ENCODE peak calls at places on chromosome 7, in ten cellular contexts. One of them, this sample, is unnamed.

GRCh38 chr7:2523461-2523905 is 3.9 kb downstream of the LFNG start:
- DNase-seq in NCI-H1105 treated with DMSO at 0.1 percent for 48 hours: peak; percentile 86
- DNase-seq in smooth muscle cell of the brain vasculature: no peak
- DNase-seq in endodermal cell: peak; percentile 82
- DNase-seq in cardiac muscle cell: no peak
- DNase-seq in stromal cell of bone marrow: no peak
- DNase-seq in HuH-7.5: no peak
- DNase-seq in foreskin keratinocyte: peak; percentile 82
- DNase-seq in glomerular endothelial cell: no peak
- DNase-seq in NCI-H2171 treated with DMSO at 0.1 percent for 48 hours: peak; percentile 73
- DNase-seq in this sample: no peak

GRCh38 chr7:41731486-41732278 is 28.8 kb upstream of the INHBA start:
- DNase-seq in NCI-H1105 treated with DMSO at 0.1 percent for 48 hours: no peak
- DNase-seq in smooth muscle cell of the brain vasculature: no peak
- DNase-seq in endodermal cell: no peak
- DNase-seq in cardiac muscle cell: no peak
- DNase-seq in stromal cell of bone marrow: no peak
- DNase-seq in HuH-7.5: no peak
- DNase-seq in foreskin keratinocyte: no peak
- DNase-seq in glomerular endothelial cell: no peak
- DNase-seq in NCI-H2171 treated with DMSO at 0.1 percent for 48 hours: no peak
- DNase-seq in this sample: no peak

GRCh38 chr7:120256719-120257118 is 16.3 kb upstream of the KCND2 start:
- DNase-seq in NCI-H1105 treated with DMSO at 0.1 percent for 48 hours: no peak
- DNase-seq in smooth muscle cell of the brain vasculature: no peak
- DNase-seq in endodermal cell: no peak
- DNase-seq in cardiac muscle cell: no peak
- DNase-seq in stromal cell of bone marrow: no peak
- DNase-seq in HuH-7.5: no peak
- DNase-seq in foreskin keratinocyte: no peak
- DNase-seq in glomerular endothelial cell: no peak
- DNase-seq in NCI-H2171 treated with DMSO at 0.1 percent for 48 hours: no peak
- DNase-seq in this sample: no peak

GRCh38 chr7:19139706-19140327 is 5.4 kb downstream of the FERD3L start:
- DNase-seq in NCI-H1105 treated with DMSO at 0.1 percent for 48 hours: no peak
- DNase-seq in smooth muscle cell of the brain vasculature: no peak
- DNase-seq in endodermal cell: no peak
- DNase-seq in cardiac muscle cell: no peak
- DNase-seq in stromal cell of bone marrow: no peak
- DNase-seq in HuH-7.5: no peak
- DNase-seq in foreskin keratinocyte: no peak
- DNase-seq in glomerular endothelial cell: no peak
- DNase-seq in NCI-H2171 treated with DMSO at 0.1 percent for 48 hours: no peak
- DNase-seq in this sample: no peak

GRCh38 chr7:2002561-2003450 is 229.9 kb downstream of the MAD1L1 start:
- DNase-seq in NCI-H1105 treated with DMSO at 0.1 percent for 48 hours: no peak
- DNase-seq in smooth muscle cell of the brain vasculature: no peak
- DNase-seq in endodermal cell: peak; percentile 43
- DNase-seq in cardiac muscle cell: no peak
- DNase-seq in stromal cell of bone marrow: no peak
- DNase-seq in HuH-7.5: no peak
- DNase-seq in foreskin keratinocyte: no peak
- DNase-seq in glomerular endothelial cell: no peak
- DNase-seq in NCI-H2171 treated with DMSO at 0.1 percent for 48 hours: no peak
- DNase-seq in this sample: no peak

GRCh38 chr7:70615066-70615465 is 516.9 kb upstream of the GALNT17 start:
- DNase-seq in NCI-H1105 treated with DMSO at 0.1 percent for 48 hours: no peak
- DNase-seq in smooth muscle cell of the brain vasculature: no peak
- DNase-seq in endodermal cell: peak; percentile 39
- DNase-seq in cardiac muscle cell: no peak
- DNase-seq in stromal cell of bone marrow: no peak
- DNase-seq in HuH-7.5: no peak
- DNase-seq in foreskin keratinocyte: no peak
- DNase-seq in glomerular endothelial cell: no peak
- DNase-seq in NCI-H2171 treated with DMSO at 0.1 percent for 48 hours: no peak
- DNase-seq in this sample: no peak

GRCh38 chr7:110204527-110204926 is 886.4 kb upstream of the LRRN3 start:
- DNase-seq in NCI-H1105 treated with DMSO at 0.1 percent for 48 hours: no peak
- DNase-seq in smooth muscle cell of the brain vasculature: no peak
- DNase-seq in endodermal cell: peak; percentile 76
- DNase-seq in cardiac muscle cell: no peak
- DNase-seq in stromal cell of bone marrow: no peak
- DNase-seq in HuH-7.5: peak; percentile 13
- DNase-seq in foreskin keratinocyte: no peak
- DNase-seq in glomerular endothelial cell: no peak
- DNase-seq in NCI-H2171 treated with DMSO at 0.1 percent for 48 hours: no peak
- DNase-seq in this sample: no peak

GRCh38 chr7:133575726-133576125 is 322.8 kb downstream of the EXOC4 start:
- DNase-seq in NCI-H1105 treated with DMSO at 0.1 percent for 48 hours: no peak
- DNase-seq in smooth muscle cell of the brain vasculature: no peak
- DNase-seq in endodermal cell: no peak
- DNase-seq in cardiac muscle cell: no peak
- DNase-seq in stromal cell of bone marrow: no peak
- DNase-seq in HuH-7.5: no peak
- DNase-seq in foreskin keratinocyte: no peak
- DNase-seq in glomerular endothelial cell: no peak
- DNase-seq in NCI-H2171 treated with DMSO at 0.1 percent for 48 hours: peak; percentile 87
- DNase-seq in this sample: no peak

GRCh38 chr7:71548746-71549145 is 416.8 kb downstream of the GALNT17 start:
- DNase-seq in NCI-H1105 treated with DMSO at 0.1 percent for 48 hours: no peak
- DNase-seq in smooth muscle cell of the brain vasculature: no peak
- DNase-seq in endodermal cell: no peak
- DNase-seq in cardiac muscle cell: no peak
- DNase-seq in stromal cell of bone marrow: peak; percentile 11
- DNase-seq in HuH-7.5: no peak
- DNase-seq in foreskin keratinocyte: no peak
- DNase-seq in glomerular endothelial cell: no peak
- DNase-seq in NCI-H2171 treated with DMSO at 0.1 percent for 48 hours: no peak
- DNase-seq in this sample: peak; percentile 4

GRCh38 chr7:45609180-45609579 is 35.0 kb downstream of the ADCY1 start:
- DNase-seq in NCI-H1105 treated with DMSO at 0.1 percent for 48 hours: no peak
- DNase-seq in smooth muscle cell of the brain vasculature: no peak
- DNase-seq in endodermal cell: peak; percentile 22
- DNase-seq in cardiac muscle cell: no peak
- DNase-seq in stromal cell of bone marrow: no peak
- DNase-seq in HuH-7.5: no peak
- DNase-seq in foreskin keratinocyte: no peak
- DNase-seq in glomerular endothelial cell: no peak
- DNase-seq in NCI-H2171 treated with DMSO at 0.1 percent for 48 hours: no peak
- DNase-seq in this sample: no peak

GRCh38 chr7:90726120-90726519 is 130.0 kb downstream of the CDK14 start:
- DNase-seq in NCI-H1105 treated with DMSO at 0.1 percent for 48 hours: no peak
- DNase-seq in smooth muscle cell of the brain vasculature: no peak
- DNase-seq in endodermal cell: no peak
- DNase-seq in cardiac muscle cell: peak; percentile 22
- DNase-seq in stromal cell of bone marrow: no peak
- DNase-seq in HuH-7.5: no peak
- DNase-seq in foreskin keratinocyte: no peak
- DNase-seq in glomerular endothelial cell: no peak
- DNase-seq in NCI-H2171 treated with DMSO at 0.1 percent for 48 hours: no peak
- DNase-seq in this sample: no peak